ENCODE peak calls at places on chromosomes 1 and 21, in nine cellular contexts. N is AG09319, Z is fibroblast of lung, V is Calu3, G is tibial artery, R is endothelial cell, J is choroid plexus epithelial cell, S is brain microvascular endothelial cell, A is glutamatergic neuron. H is an unnamed sample.

GRCh38 chr1:41662656-41663437 is 178.4 kb upstream of the EDN2 start:
- DNase-seq in J (peak), N (no peak), R (peak), V (peak), Z (peak), A (peak), G (peak), S (peak), H (peak)

GRCh38 chr1:203364013-203364730 is 13.2 kb upstream of the FMOD start:
- DNase-seq in G (no peak), V (no peak), J (peak), A (no peak), R (no peak), Z (no peak), N (no peak), S (no peak), H (no peak)

GRCh38 chr1:95006681-95007080 is 66.1 kb downstream of the ALG14 start:
- DNase-seq in Z (peak), G (no peak), A (no peak), R (no peak), S (no peak), J (peak), N (peak), V (no peak), H (no peak)

GRCh38 chr21:31459457-31459856 is 115.4 kb upstream of the TIAM1 start:
- DNase-seq in A (no peak), R (peak), J (no peak), Z (no peak), N (no peak), S (no peak), G (no peak), V (no peak), H (no peak)

GRCh38 chr1:235511470-235512240 is 7.4 kb upstream of the B3GALNT2 start:
- DNase-seq in R (no peak), G (no peak), V (peak), N (no peak), A (no peak), J (peak), S (peak), Z (no peak), H (no peak)

GRCh38 chr1:11535316-11535715 is 56.4 kb downstream of the DISP3 start:
- DNase-seq in J (no peak), G (no peak), S (no peak), N (no peak), V (no peak), R (no peak), A (no peak), Z (no peak), H (no peak)

GRCh38 chr21:20882462-20883415 is 115.5 kb upstream of the NCAM2 start:
- DNase-seq in A (peak), N (no peak), Z (peak), G (no peak), S (peak), J (peak), V (peak), R (peak), H (peak)

GRCh38 chr1:82042306-82042705 is 241.6 kb downstream of the ADGRL2 start:
- DNase-seq in V (no peak), R (no peak), G (no peak), Z (no peak), J (no peak), A (no peak), N (no peak), S (no peak), H (no peak)

GRCh38 chr1:235063068-235063765 is 65.4 kb downstream of the TOMM20 start:
- DNase-seq in R (no peak), N (no peak), J (no peak), G (peak), V (no peak), A (no peak), Z (no peak), S (no peak), H (no peak)

GRCh38 chr21:24123785-24124184 is 1483.5 kb downstream of the MRPL39 start:
- DNase-seq in R (no peak), G (no peak), S (no peak), V (no peak), J (no peak), N (no peak), A (no peak), Z (no peak), H (no peak)

GRCh38 chr1:155050560-155051341 is at the start of gene ADAM15:
- DNase-seq in R (peak), V (peak), G (peak), N (peak), Z (peak), J (peak), S (peak), A (peak), H (peak)

GRCh38 chr1:210233216-210233494 is 559 bp downstream of the SERTAD4 start:
- DNase-seq in J (peak), A (peak), S (no peak), V (peak), R (peak), Z (no peak), G (peak), N (no peak), H (peak)

GRCh38 chr1:119862276-119862675 is 34.0 kb downstream of the ADAM30 start:
- DNase-seq in G (no peak), A (no peak), V (no peak), S (no peak), J (no peak), Z (no peak), R (no peak), N (no peak), H (no peak)

GRCh38 chr1:197391303-197392226 is 123.5 kb downstream of the CRB1 start:
- DNase-seq in S (no peak), A (no peak), V (no peak), G (no peak), J (peak), R (no peak), Z (no peak), N (no peak), H (no peak)

GRCh38 chr1:111406325-111406768 is 21.2 kb downstream of the OVGP1 start:
- DNase-seq in S (no peak), V (peak), N (no peak), G (no peak), R (no peak), J (peak), A (no peak), Z (no peak), H (peak)

GRCh38 chr1:243473281-243474210 is 217.7 kb downstream of the SDCCAG8 start:
- DNase-seq in S (peak), V (no peak), N (no peak), J (peak), Z (peak), G (no peak), A (no peak), R (no peak), H (no peak)

GRCh38 chr21:29477941-29478340 is 179.2 kb downstream of the BACH1 start:
- DNase-seq in N (no peak), Z (peak), A (no peak), R (no peak), S (peak), J (peak), G (no peak), V (no peak), H (no peak)

GRCh38 chr1:154736840-154737239 is 128.9 kb upstream of the ADAR start:
- DNase-seq in R (no peak), J (peak), G (no peak), Z (no peak), S (peak), V (no peak), N (no peak), A (no peak), H (peak)

GRCh38 chr1:222654849-222655248 is 37.0 kb downstream of the MIA3 start:
- DNase-seq in S (peak), Z (no peak), N (no peak), A (no peak), J (peak), R (no peak), V (no peak), G (no peak), H (peak)

GRCh38 chr1:189662190-189662589 is 815.5 kb downstream of the BRINP3 start:
- DNase-seq in S (no peak), R (no peak), N (no peak), G (no peak), Z (no peak), A (no peak), J (no peak), V (peak), H (no peak)

GRCh38 chr1:99170516-99170915 is 93.8 kb upstream of the PLPPR4 start:
- DNase-seq in Z (peak), A (no peak), S (no peak), V (no peak), R (no peak), N (no peak), J (peak), G (no peak), H (no peak)

GRCh38 chr1:150152182-150152536 is 2.4 kb downstream of the PLEKHO1 start:
- DNase-seq in S (no peak), A (no peak), J (no peak), V (no peak), R (no peak), N (no peak), G (no peak), Z (no peak), H (no peak)

DNA sequence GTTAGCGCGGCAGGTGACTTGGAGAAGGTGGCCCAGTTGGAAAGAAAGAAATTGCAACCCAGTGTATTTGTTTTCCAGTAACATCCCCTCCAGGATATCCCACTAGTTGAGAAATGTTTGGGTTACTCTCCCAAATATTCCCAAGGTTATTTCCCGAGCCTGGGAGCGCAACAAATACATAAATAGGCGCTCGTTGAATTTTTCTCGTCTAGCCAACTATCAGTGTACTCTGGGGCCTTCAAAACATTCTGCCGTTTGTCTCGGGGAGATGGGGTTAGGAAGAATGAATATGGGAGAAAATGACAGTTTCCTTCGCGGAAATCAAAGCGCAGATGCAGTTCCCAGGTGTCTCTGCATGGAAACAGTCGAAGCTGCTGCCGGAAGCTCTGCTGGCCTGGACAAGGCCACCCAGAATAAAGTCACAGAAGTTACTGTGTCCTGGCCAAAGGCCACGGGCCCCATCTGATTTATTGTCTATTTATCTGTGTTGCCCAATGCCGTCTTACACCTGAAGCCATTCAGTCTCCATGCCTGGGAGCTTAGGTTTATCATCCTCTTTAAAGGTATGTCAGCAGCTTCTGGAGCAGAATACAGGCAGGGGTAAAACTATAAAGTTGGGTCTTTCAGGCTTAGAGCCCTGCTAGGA is 999 bp downstream of the C1orf115 start:
- DNase-seq in A (no peak), R (no peak), J (no peak), S (no peak), V (no peak), N (no peak), G (no peak), Z (no peak), H (no peak)
- TF ChIP-seq CTCF in A (no peak), R (no peak), J (no peak), S (no peak), V (no peak), N (no peak), G (no peak), Z (no peak), H (no peak)

GRCh38 chr1:182715531-182715930 is 31.1 kb upstream of the RGS8 start:
- DNase-seq in V (no peak), J (no peak), Z (no peak), A (no peak), N (no peak), G (no peak), S (no peak), R (no peak), H (no peak)

GRCh38 chr1:182721525-182721924 is 37.1 kb upstream of the RGS8 start:
- DNase-seq in V (no peak), G (no peak), J (no peak), Z (no peak), N (no peak), S (no peak), R (no peak), A (no peak), H (no peak)

GRCh38 chr1:182720465-182720864 is 36.1 kb upstream of the RGS8 start:
- DNase-seq in N (no peak), V (peak), S (peak), A (peak), Z (peak), R (peak), G (no peak), J (peak), H (no peak)

GRCh38 chr1:182716740-182717720 is 32.6 kb upstream of the RGS8 start:
- DNase-seq in R (no peak), V (no peak), S (no peak), G (no peak), N (no peak), J (no peak), A (no peak), Z (no peak), H (peak)

GRCh38 chr1:182718311-182718710 is 33.9 kb upstream of the RGS8 start:
- DNase-seq in A (no peak), Z (no peak), G (no peak), S (no peak), J (no peak), R (no peak), N (no peak), V (no peak), H (peak)
- TF ChIP-seq CTCF in A (no peak), Z (no peak), G (no peak), S (peak), J (no peak), R (no peak), N (no peak), V (no peak), H (no peak)

GRCh38 chr21:25569711-25570110 is 37.6 kb downstream of the MRPL39 start:
- DNase-seq in V (no peak), Z (no peak), A (no peak), G (no peak), R (no peak), N (no peak), J (no peak), S (no peak), H (no peak)
- TF ChIP-seq CTCF in V (no peak), Z (no peak), A (no peak), G (no peak), R (no peak), N (no peak), J (no peak), S (no peak), H (no peak)

DNA sequence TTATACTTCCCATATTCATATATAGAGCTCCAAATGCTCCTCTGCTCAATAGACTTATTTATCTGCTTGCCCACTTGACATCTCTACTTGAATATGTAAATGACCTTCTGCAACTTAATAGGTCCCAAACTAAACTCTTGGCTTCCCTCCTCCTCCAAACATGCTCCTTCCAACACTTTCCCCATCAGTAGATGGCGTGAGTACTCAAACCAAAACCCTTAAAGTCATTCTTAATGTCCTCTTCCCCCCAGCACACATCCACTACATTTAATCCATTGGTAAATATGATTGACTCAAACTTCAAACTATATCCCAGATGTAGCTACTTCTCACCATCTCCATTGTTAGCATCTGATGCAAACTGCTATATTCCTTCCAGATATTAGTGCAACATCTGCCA is 48.5 kb upstream of the PBX1 start:
- DNase-seq in G (no peak), N (no peak), V (no peak), S (peak), Z (peak), J (peak), R (no peak), A (no peak), H (no peak)
- TF ChIP-seq CTCF in G (peak), N (peak), V (no peak), S (no peak), Z (peak), J (peak), R (no peak), A (no peak), H (no peak)

GRCh38 chr1:179293340-179294327 is at the start of gene SOAT1:
- DNase-seq in S (peak), Z (peak), G (peak), N (peak), R (peak), A (peak), V (peak), J (peak), H (peak)
- TF ChIP-seq CTCF in S (peak), Z (no peak), G (no peak), N (peak), R (no peak), A (no peak), V (peak), J (peak), H (no peak)